ENCODE peak calls at places on chromosomes 11 and 22, in seven cellular contexts. One of them, this sample, is unnamed.

GRCh38 chr11:100778386-100778785 is 91.3 kb downstream of the ARHGAP42 start:
- DNase-seq in neuronal stem cell: no peak
- DNase-seq in IMR-90: no peak
- DNase-seq in H9: no peak
- DNase-seq in mesenchymal stem cell: no peak
- DNase-seq in H1: no peak
- DNase-seq in trophoblast cell: no peak
- DNase-seq in this sample: no peak

GRCh38 chr11:33704240-33705002 is 3.8 kb upstream of the C11orf91 start:
- DNase-seq in neuronal stem cell: no peak
- DNase-seq in IMR-90: no peak
- DNase-seq in H9: no peak
- DNase-seq in mesenchymal stem cell: no peak
- DNase-seq in H1: no peak
- DNase-seq in trophoblast cell: no peak
- DNase-seq in this sample: no peak

GRCh38 chr11:29634248-29634647 is 382.6 kb downstream of the KCNA4 start:
- DNase-seq in neuronal stem cell: no peak
- DNase-seq in IMR-90: no peak
- DNase-seq in H9: no peak
- DNase-seq in mesenchymal stem cell: no peak
- DNase-seq in H1: no peak
- DNase-seq in trophoblast cell: no peak
- DNase-seq in this sample: peak

GRCh38 chr11:79441159-79441875 is 487 bp upstream of the TENM4 start:
- DNase-seq in neuronal stem cell: peak
- DNase-seq in IMR-90: peak
- DNase-seq in H9: peak
- DNase-seq in mesenchymal stem cell: peak
- DNase-seq in H1: peak
- DNase-seq in trophoblast cell: no peak
- DNase-seq in this sample: peak

GRCh38 chr22:43209523-43209890 is 22.6 kb upstream of the TTLL12 start:
- DNase-seq in neuronal stem cell: no peak
- DNase-seq in IMR-90: no peak
- DNase-seq in H9: no peak
- DNase-seq in mesenchymal stem cell: no peak
- DNase-seq in H1: no peak
- DNase-seq in trophoblast cell: no peak
- DNase-seq in this sample: no peak

GRCh38 chr11:109486129-109486528 is 64.1 kb downstream of the C11orf87 start:
- DNase-seq in neuronal stem cell: no peak
- DNase-seq in IMR-90: no peak
- DNase-seq in H9: no peak
- DNase-seq in mesenchymal stem cell: no peak
- DNase-seq in H1: no peak
- DNase-seq in trophoblast cell: no peak
- DNase-seq in this sample: no peak

GRCh38 chr11:44628730-44629361 is 63.4 kb downstream of the CD82 start:
- DNase-seq in neuronal stem cell: no peak
- DNase-seq in IMR-90: no peak
- DNase-seq in H9: peak
- DNase-seq in mesenchymal stem cell: no peak
- DNase-seq in H1: peak
- DNase-seq in trophoblast cell: no peak
- DNase-seq in this sample: no peak

GRCh38 chr22:21758056-21758455 is 22.5 kb upstream of the YPEL1 start:
- DNase-seq in neuronal stem cell: no peak
- DNase-seq in IMR-90: no peak
- DNase-seq in H9: no peak
- DNase-seq in mesenchymal stem cell: no peak
- DNase-seq in H1: no peak
- DNase-seq in trophoblast cell: no peak
- DNase-seq in this sample: no peak

GRCh38 chr11:82980292-82980691 is 78.8 kb downstream of the DDIAS start:
- DNase-seq in neuronal stem cell: no peak
- DNase-seq in IMR-90: peak
- DNase-seq in H9: no peak
- DNase-seq in mesenchymal stem cell: peak
- DNase-seq in H1: no peak
- DNase-seq in trophoblast cell: no peak
- DNase-seq in this sample: peak

GRCh38 chr11:74380746-74381439 is 17.3 kb downstream of the PGM2L1 start:
- DNase-seq in neuronal stem cell: no peak
- DNase-seq in IMR-90: no peak
- DNase-seq in H9: no peak
- DNase-seq in mesenchymal stem cell: no peak
- DNase-seq in H1: no peak
- DNase-seq in trophoblast cell: no peak
- DNase-seq in this sample: no peak

GRCh38 chr11:26186389-26186788 is 145.5 kb upstream of the ANO3 start:
- DNase-seq in neuronal stem cell: no peak
- DNase-seq in IMR-90: no peak
- DNase-seq in H9: no peak
- DNase-seq in mesenchymal stem cell: peak
- DNase-seq in H1: no peak
- DNase-seq in trophoblast cell: peak
- DNase-seq in this sample: no peak

GRCh38 chr11:30521297-30522071 is 64.7 kb downstream of the MPPED2 start:
- DNase-seq in neuronal stem cell: no peak
- DNase-seq in IMR-90: no peak
- DNase-seq in H9: no peak
- DNase-seq in mesenchymal stem cell: no peak
- DNase-seq in H1: no peak
- DNase-seq in trophoblast cell: no peak
- DNase-seq in this sample: no peak

GRCh38 chr22:29306830-29307657 is 594 bp downstream of the GAS2L1 start:
- DNase-seq in neuronal stem cell: peak
- DNase-seq in IMR-90: peak
- DNase-seq in H9: peak
- DNase-seq in mesenchymal stem cell: peak
- DNase-seq in H1: no peak
- DNase-seq in trophoblast cell: peak
- DNase-seq in this sample: peak

GRCh38 chr11:15750535-15751297 is 605.6 kb downstream of the SOX6 start:
- DNase-seq in neuronal stem cell: no peak
- DNase-seq in IMR-90: no peak
- DNase-seq in H9: no peak
- DNase-seq in mesenchymal stem cell: no peak
- DNase-seq in H1: no peak
- DNase-seq in trophoblast cell: no peak
- DNase-seq in this sample: no peak

GRCh38 chr11:35873721-35874120 is 70.1 kb upstream of the LDLRAD3 start:
- DNase-seq in neuronal stem cell: no peak
- DNase-seq in IMR-90: no peak
- DNase-seq in H9: no peak
- DNase-seq in mesenchymal stem cell: no peak
- DNase-seq in H1: peak
- DNase-seq in trophoblast cell: no peak
- DNase-seq in this sample: no peak

GRCh38 chr11:70203749-70204465 is 811 bp downstream of the FADD start:
- DNase-seq in neuronal stem cell: no peak
- DNase-seq in IMR-90: peak
- DNase-seq in H9: no peak
- DNase-seq in mesenchymal stem cell: peak
- DNase-seq in H1: no peak
- DNase-seq in trophoblast cell: peak
- DNase-seq in this sample: peak

GRCh38 chr22:50192056-50192824 is 6.5 kb downstream of the TRABD start:
- DNase-seq in neuronal stem cell: no peak
- DNase-seq in IMR-90: peak
- DNase-seq in H9: no peak
- DNase-seq in mesenchymal stem cell: no peak
- DNase-seq in H1: no peak
- DNase-seq in trophoblast cell: no peak
- DNase-seq in this sample: no peak

GRCh38 chr11:29282088-29282487 is 734.7 kb downstream of the KCNA4 start:
- DNase-seq in neuronal stem cell: no peak
- DNase-seq in IMR-90: peak
- DNase-seq in H9: no peak
- DNase-seq in mesenchymal stem cell: peak
- DNase-seq in H1: no peak
- DNase-seq in trophoblast cell: no peak
- DNase-seq in this sample: peak

GRCh38 chr22:33723915-33724314 is 196.4 kb downstream of the LARGE1 start:
- DNase-seq in neuronal stem cell: no peak
- DNase-seq in IMR-90: no peak
- DNase-seq in H9: no peak
- DNase-seq in mesenchymal stem cell: no peak
- DNase-seq in H1: no peak
- DNase-seq in trophoblast cell: no peak
- DNase-seq in this sample: no peak

GRCh38 chr11:77165066-77165465 is 37.0 kb downstream of the MYO7A start:
- DNase-seq in neuronal stem cell: no peak
- DNase-seq in IMR-90: no peak
- DNase-seq in H9: no peak
- DNase-seq in mesenchymal stem cell: no peak
- DNase-seq in H1: no peak
- DNase-seq in trophoblast cell: no peak
- DNase-seq in this sample: no peak

GRCh38 chr11:75525433-75526191 is at the start of gene GDPD5:
- DNase-seq in neuronal stem cell: peak
- DNase-seq in IMR-90: peak
- DNase-seq in H9: peak
- DNase-seq in mesenchymal stem cell: peak
- DNase-seq in H1: peak
- DNase-seq in trophoblast cell: peak
- DNase-seq in this sample: peak
- H3K9ac ChIP-seq in neuronal stem cell: peak
- H3K9ac ChIP-seq in IMR-90: peak
- H3K9ac ChIP-seq in H9: peak
- H3K9ac ChIP-seq in mesenchymal stem cell: peak
- H3K9ac ChIP-seq in H1: peak
- H3K9ac ChIP-seq in trophoblast cell: peak
- H3K9ac ChIP-seq in this sample: peak

DNA sequence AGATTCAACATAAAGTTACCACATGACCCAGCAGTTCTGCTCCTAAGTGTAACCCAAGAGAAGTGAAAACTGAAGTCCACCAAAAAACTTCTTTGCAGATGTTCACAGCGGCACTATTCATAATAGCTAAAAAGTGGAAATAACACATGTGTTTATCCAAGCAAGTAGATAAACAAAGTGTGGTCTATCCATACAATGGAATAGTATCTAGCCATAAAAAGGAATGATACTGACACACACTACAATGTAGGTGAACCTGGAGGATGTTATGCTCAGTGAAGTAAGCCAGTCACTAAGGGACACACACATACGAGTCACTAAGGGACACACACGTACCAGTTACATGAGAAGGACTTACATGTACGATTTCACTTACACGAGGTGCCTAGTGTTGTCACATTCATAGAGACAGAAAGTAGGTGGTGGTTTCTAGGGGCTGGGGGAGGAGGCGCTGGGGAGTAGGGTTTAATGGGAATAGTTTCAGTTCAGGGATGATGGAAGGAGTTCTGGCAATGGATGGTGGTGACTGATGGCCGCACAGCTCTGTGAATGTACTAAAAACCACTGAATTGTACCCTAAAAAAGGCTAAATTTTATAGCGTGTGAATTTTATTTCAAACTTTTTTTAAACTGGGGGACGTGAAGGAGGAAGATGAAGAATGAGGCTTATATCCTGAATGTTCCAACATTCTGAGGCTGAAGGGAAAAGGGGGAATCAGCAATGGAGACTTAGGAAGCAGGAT is 27.2 kb upstream of the COMT start:
- DNase-seq in neuronal stem cell: no peak
- DNase-seq in IMR-90: no peak
- DNase-seq in H9: no peak
- DNase-seq in mesenchymal stem cell: no peak
- DNase-seq in H1: no peak
- DNase-seq in trophoblast cell: no peak
- DNase-seq in this sample: no peak
- H3K23ac ChIP-seq in neuronal stem cell: no peak
- H3K23ac ChIP-seq in IMR-90: no peak
- H3K23ac ChIP-seq in H9: no peak
- H3K23ac ChIP-seq in mesenchymal stem cell: no peak
- H3K23ac ChIP-seq in H1: no peak
- H3K23ac ChIP-seq in trophoblast cell: no peak
- H3K23ac ChIP-seq in this sample: no peak

GRCh38 chr22:40733919-40734318 is 54.6 kb downstream of the MCHR1 start:
- DNase-seq in neuronal stem cell: no peak
- DNase-seq in IMR-90: no peak
- DNase-seq in H9: no peak
- DNase-seq in mesenchymal stem cell: peak
- DNase-seq in H1: no peak
- DNase-seq in trophoblast cell: peak
- DNase-seq in this sample: peak
- H2AK5ac ChIP-seq in neuronal stem cell: no peak
- H2AK5ac ChIP-seq in IMR-90: no peak
- H2AK5ac ChIP-seq in H9: no peak
- H2AK5ac ChIP-seq in mesenchymal stem cell: no peak
- H2AK5ac ChIP-seq in H1: no peak
- H2AK5ac ChIP-seq in trophoblast cell: peak
- H2AK5ac ChIP-seq in this sample: no peak

GRCh38 chr11:94888204-94888603 is 85.2 kb downstream of the CWC15 start:
- DNase-seq in neuronal stem cell: no peak
- DNase-seq in IMR-90: no peak
- DNase-seq in H9: no peak
- DNase-seq in mesenchymal stem cell: no peak
- DNase-seq in H1: no peak
- DNase-seq in trophoblast cell: no peak
- DNase-seq in this sample: no peak
- H3K9ac ChIP-seq in neuronal stem cell: no peak
- H3K9ac ChIP-seq in IMR-90: no peak
- H3K9ac ChIP-seq in H9: no peak
- H3K9ac ChIP-seq in mesenchymal stem cell: no peak
- H3K9ac ChIP-seq in H1: no peak
- H3K9ac ChIP-seq in trophoblast cell: no peak
- H3K9ac ChIP-seq in this sample: no peak

This sample was measured in mesendoderm.